ENCODE peak calls at places on chromosomes 3 and 15, in seven cellular contexts. U, H, C, N, W, F and T are unnamed samples.

GRCh38 chr3:42033741-42034140 is 57.4 kb upstream of the TRAK1 start:
- DNase-seq in U (no peak), H (no peak), C (no peak), N (no peak), W (no peak), F (no peak), T (peak)

GRCh38 chr15:48471073-48471472 is 139.8 kb downstream of the DUT start:
- DNase-seq in U (no peak), H (no peak), C (no peak), N (no peak), W (no peak), F (no peak), T (no peak)

GRCh38 chr3:17444865-17445264 is 297.6 kb downstream of the TBC1D5 start:
- DNase-seq in U (no peak), H (no peak), C (no peak), N (no peak), W (no peak), F (no peak), T (no peak)

GRCh38 chr3:127167315-127168043 is 25.5 kb upstream of the PRR23E start:
- DNase-seq in U (no peak), H (no peak), C (no peak), N (no peak), W (no peak), F (no peak), T (no peak)

GRCh38 chr15:36251450-36251849 is 328.0 kb upstream of the CDIN1 start:
- DNase-seq in U (no peak), H (no peak), C (no peak), N (no peak), W (no peak), F (no peak), T (peak)

GRCh38 chr3:114147281-114147680 is 31.6 kb downstream of the DRD3 start:
- DNase-seq in U (no peak), H (no peak), C (no peak), N (no peak), W (no peak), F (no peak), T (no peak)

GRCh38 chr3:50674349-50675178 is at the start of gene DOCK3:
- DNase-seq in U (peak), H (no peak), C (no peak), N (peak), W (no peak), F (peak), T (peak)

GRCh38 chr3:194310516-194310915 is 40.6 kb downstream of the CPN2 start:
- DNase-seq in U (no peak), H (no peak), C (no peak), N (no peak), W (no peak), F (no peak), T (no peak)

GRCh38 chr15:60695713-60696522 is 217.0 kb upstream of the ICE2 start:
- DNase-seq in U (peak), H (no peak), C (no peak), N (no peak), W (no peak), F (peak), T (no peak)

GRCh38 chr15:43125095-43125661 is 8.2 kb upstream of the TMEM62 start:
- DNase-seq in U (no peak), H (no peak), C (no peak), N (no peak), W (no peak), F (no peak), T (no peak)

GRCh38 chr3:83649692-83650091 is 1309.1 kb upstream of the CADM2 start:
- DNase-seq in U (no peak), H (no peak), C (no peak), N (no peak), W (no peak), F (no peak), T (no peak)

GRCh38 chr3:82224661-82225060 is 463.2 kb upstream of the GBE1 start:
- DNase-seq in U (no peak), H (no peak), C (no peak), N (no peak), W (no peak), F (no peak), T (no peak)

GRCh38 chr3:58422756-58423324 is 10.8 kb downstream of the PDHB start:
- DNase-seq in U (no peak), H (no peak), C (no peak), N (no peak), W (no peak), F (peak), T (peak)

GRCh38 chr3:133821767-133822638 is 16.4 kb downstream of the SRPRB start:
- DNase-seq in U (peak), H (no peak), C (no peak), N (no peak), W (no peak), F (peak), T (peak)

GRCh38 chr3:5022187-5022965 is 43.1 kb downstream of the BHLHE40 start:
- DNase-seq in U (peak), H (no peak), C (no peak), N (no peak), W (no peak), F (peak), T (peak)

GRCh38 chr3:58528629-58529028 is 8.4 kb downstream of the ACOX2 start:
- DNase-seq in U (peak), H (no peak), C (no peak), N (no peak), W (no peak), F (peak), T (peak)